ENCODE peak calls at places on chromosomes 1 and 21, in eight cellular contexts. A is foreskin fibroblast, D is HCT116, C is choroid plexus epithelial cell, K is GM12865, J is fibroblast of mammary gland, X is endothelial cell of umbilical vein, T is lung. U is an unnamed sample.
A peak's percentile ranks its signal among the peaks of the same experiment; 100 is the strongest.

GRCh38 chr21:36749935-36750578 is 51.1 kb downstream of the SIM2 start:
- DNase-seq in A (no peak), D (no peak), K (no peak), C (no peak), X (no peak), T (no peak), J (peak; percentile 5), U (peak; percentile 36)

GRCh38 chr1:72524021-72524420 is 241.7 kb upstream of the NEGR1 start:
- DNase-seq in K (no peak), A (no peak), X (no peak), C (no peak), D (no peak), T (no peak), J (no peak), U (no peak)

GRCh38 chr1:176285996-176286395 is 78.9 kb upstream of the COP1 start:
- DNase-seq in A (no peak), T (no peak), C (no peak), D (no peak), J (no peak), X (no peak), K (no peak), U (no peak)

GRCh38 chr1:222373831-222374603 is 173.9 kb downstream of the HHIPL2 start:
- DNase-seq in J (no peak), C (no peak), A (no peak), K (no peak), T (no peak), X (no peak), D (no peak), U (no peak)

GRCh38 chr1:39453603-39454002 is 37.8 kb upstream of the BMP8A start:
- DNase-seq in D (no peak), X (no peak), A (peak; percentile 35), C (peak; percentile 94), T (peak; percentile 61), J (peak; percentile 90), K (no peak), U (peak; percentile 92)

GRCh38 chr1:28172690-28173150 is 3.8 kb downstream of the PTAFR start:
- DNase-seq in T (no peak), K (peak; percentile 95), X (peak; percentile 40), C (no peak), A (no peak), J (no peak), D (no peak), U (no peak)

GRCh38 chr1:166925791-166926483 is 49.4 kb downstream of the ILDR2 start:
- DNase-seq in K (no peak), D (no peak), X (no peak), J (no peak), A (no peak), T (no peak), C (peak; percentile 70), U (peak; percentile 41)

GRCh38 chr1:25738507-25738906 is 61.5 kb upstream of the SELENON start:
- DNase-seq in J (no peak), A (no peak), D (no peak), C (no peak), K (no peak), T (no peak), X (no peak), U (no peak)

GRCh38 chr1:234669499-234669898 is 59.5 kb upstream of the IRF2BP2 start:
- DNase-seq in J (no peak), D (no peak), X (no peak), C (no peak), A (no peak), K (no peak), T (no peak), U (no peak)

GRCh38 chr1:235434001-235434400 is 66.8 kb downstream of the TBCE start:
- DNase-seq in J (no peak), T (no peak), D (no peak), K (no peak), A (no peak), C (no peak), X (no peak), U (no peak)

GRCh38 chr1:188670837-188671236 is 1806.8 kb downstream of the BRINP3 start:
- DNase-seq in X (peak; percentile 50), J (no peak), A (no peak), T (no peak), K (no peak), C (peak; percentile 6), D (peak; percentile 66), U (no peak)

GRCh38 chr1:235239821-235240220 is 78.8 kb upstream of the RBM34 start:
- DNase-seq in A (no peak), J (no peak), K (no peak), C (peak; percentile 5), D (no peak), X (no peak), T (no peak), U (peak; percentile 19)

GRCh38 chr1:34695580-34695979 is 59.3 kb upstream of the GJB5 start:
- DNase-seq in X (no peak), T (no peak), C (no peak), A (no peak), D (no peak), K (no peak), J (no peak), U (no peak)

GRCh38 chr1:201468501-201468843 is 516 bp downstream of the PHLDA3 start:
- DNase-seq in X (peak; percentile 54), J (no peak), A (no peak), D (no peak), K (peak; percentile 70), T (no peak), C (no peak), U (no peak)

GRCh38 chr1:207654320-207654719 is 9.4 kb downstream of the CR1L start:
- DNase-seq in X (peak; percentile 6), T (no peak), D (no peak), J (no peak), C (peak; percentile 17), K (no peak), A (no peak), U (peak; percentile 7)
- TF ChIP-seq CTCF in X (no peak), T (no peak), D (peak; percentile 27), J (peak; percentile 23), C (no peak), K (no peak), A (no peak), U (peak; percentile 25)

GRCh38 chr1:101995984-101996731 is 568 bp downstream of the OLFM3 start:
- DNase-seq in K (no peak), D (no peak), T (no peak), A (no peak), C (no peak), X (no peak), J (no peak), U (no peak)
- H3K4me3 ChIP-seq in K (no peak overlapping the region), D (no peak overlapping the region), T (no peak overlapping the region), A (no peak overlapping the region), C (no peak overlapping the region), X (no peak overlapping the region), J (no peak overlapping the region), U (no peak overlapping the region)

DNA sequence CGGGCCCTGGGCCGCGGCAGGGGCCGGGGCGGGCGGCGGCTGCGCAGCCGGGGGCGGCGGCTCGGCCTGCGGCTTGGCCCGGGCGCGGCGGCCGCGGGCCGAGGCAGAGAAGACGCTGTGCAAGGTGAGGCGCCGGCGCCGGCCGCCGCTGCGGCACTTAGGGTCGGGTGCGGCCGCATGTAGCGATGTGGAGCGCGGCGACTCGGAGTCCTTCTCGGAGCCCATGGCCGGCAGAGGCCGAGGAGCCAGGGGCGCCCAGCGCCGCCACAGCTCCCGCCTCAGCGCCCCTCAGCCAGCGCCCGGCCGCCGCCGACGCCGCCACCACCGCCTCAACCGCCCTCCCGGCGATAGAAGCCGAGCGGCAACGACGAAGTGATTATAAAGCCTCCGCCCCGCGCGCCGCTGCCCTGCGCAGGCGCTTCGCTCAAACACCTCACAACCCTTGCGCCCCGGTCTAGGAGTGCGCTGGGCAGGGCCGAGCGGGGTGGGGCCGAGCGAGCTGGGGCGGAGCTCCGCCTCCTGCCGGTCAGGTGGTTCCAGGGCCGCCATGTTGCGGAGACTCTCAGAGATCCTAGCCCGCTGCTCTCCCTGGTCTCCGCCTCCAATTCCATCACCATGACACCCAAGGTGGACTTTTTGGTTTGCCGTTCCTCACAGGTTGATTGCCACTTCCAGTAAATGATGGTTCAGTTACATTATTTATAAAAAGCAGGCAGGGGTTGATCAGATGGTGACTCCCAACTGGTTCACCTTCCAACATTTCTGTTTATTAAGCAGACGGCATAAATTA is at the start of gene RNF19B:
- DNase-seq in C (peak; percentile 95), A (peak; percentile 92), D (peak; percentile 85), K (peak; percentile 98), X (peak; percentile 95), T (peak; percentile 96), J (peak; percentile 88), U (peak; percentile 94)
- TF ChIP-seq CTCF in C (no peak), A (no peak), D (no peak), K (no peak), X (no peak), T (no peak), J (no peak), U (no peak)

DNA sequence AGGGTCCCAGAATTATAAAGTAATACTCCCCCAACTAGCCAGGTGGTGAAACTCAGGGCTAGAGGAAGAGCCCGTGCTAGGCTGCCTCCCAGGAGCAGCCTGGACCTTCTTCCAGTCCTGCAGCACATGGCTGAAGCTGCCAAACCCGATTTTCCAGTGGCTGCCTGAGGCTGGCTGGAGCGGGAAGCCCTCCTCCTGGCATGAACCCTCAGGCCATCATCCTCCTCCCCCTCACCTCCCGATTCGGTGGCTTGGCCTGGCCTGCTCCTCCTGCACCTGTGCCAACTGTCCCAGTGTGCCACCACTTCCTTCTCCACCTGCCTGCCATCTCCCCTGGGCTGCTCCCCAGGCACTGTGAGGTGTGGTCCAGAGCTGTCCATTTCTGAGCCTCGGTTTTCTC is 3.0 kb upstream of the TSPAN1 start:
- DNase-seq in T (peak; percentile 82), C (no peak), X (no peak), J (no peak), D (no peak), A (no peak), K (no peak), U (no peak)
- H3K4me3 ChIP-seq in T (no peak overlapping the region), C (no peak overlapping the region), X (no peak overlapping the region), J (no peak overlapping the region), D (no peak overlapping the region), A (no peak overlapping the region), K (no peak overlapping the region), U (no peak overlapping the region)

GRCh38 chr1:240344918-240345317 is 253.2 kb downstream of the FMN2 start:
- DNase-seq in A (no peak), K (no peak), C (no peak), J (peak; percentile 63), D (no peak), T (no peak), X (no peak), U (peak; percentile 44)
- TF ChIP-seq CTCF in A (no peak), K (no peak), C (no peak), J (no peak), D (no peak), T (no peak), X (no peak), U (no peak)

DNA sequence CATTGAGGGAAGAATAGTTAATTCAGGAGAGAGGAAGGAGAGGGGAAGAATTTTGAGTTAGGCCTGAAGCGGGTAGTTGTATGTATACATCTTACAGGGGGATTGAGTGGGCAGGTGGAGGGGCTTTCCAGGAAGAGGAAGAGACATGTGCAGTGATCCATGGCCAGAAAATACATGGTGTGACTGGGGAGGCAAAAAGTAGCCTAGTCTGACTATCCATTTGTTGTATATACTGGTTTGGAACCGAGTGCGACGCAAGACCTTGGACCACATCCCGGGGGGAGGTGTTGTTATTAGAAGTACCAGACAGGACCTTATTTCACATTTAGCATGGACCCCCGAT is 158.3 kb downstream of the SDCCAG8 start:
- DNase-seq in T (no peak), C (no peak), D (no peak), A (no peak), J (no peak), K (no peak), X (no peak), U (no peak)
- H3K4me3 ChIP-seq in T (no peak overlapping the region), C (no peak overlapping the region), D (no peak overlapping the region), A (no peak overlapping the region), J (no peak overlapping the region), K (no peak overlapping the region), X (no peak overlapping the region), U (no peak overlapping the region)

U was measured in cardiac fibroblast.